ENCODE peak calls at places on chromosomes 7 and 10, in seven cellular contexts. U is GM12865; I is A172; T is pons; H is SK-MEL-5; J is stimulated activated CD4-positive, alpha-beta T cell treated with anti-CD3 and anti-CD28 coated beads, Interleukin-2, amount 100 ng/mL, for 24 hours; X is NCI-H1092 treated with DMSO at 0.1 percent for 48 hours. E is an unnamed sample.

GRCh38 chr10:3671431-3671955 is 113.5 kb downstream of the KLF6 start:
- DNase-seq in H (no peak), X (no peak), I (no peak), U (no peak), T (no peak), J (no peak), E (no peak)

GRCh38 chr7:23373151-23374004 is 74.2 kb downstream of the MALSU1 start:
- DNase-seq in T (no peak), X (peak; percentile 50), I (peak; percentile 76), U (peak; percentile 86), H (no peak), J (peak; percentile 54), E (no peak)

GRCh38 chr10:113958631-113959382 is 84.9 kb upstream of the ADRB1 start:
- DNase-seq in T (no peak), I (peak; percentile 94), H (no peak), X (no peak), J (peak; percentile 28), U (peak; percentile 64), E (peak; percentile 79)

GRCh38 chr7:17371656-17372524 is 73.4 kb downstream of the AHR start:
- DNase-seq in H (peak; percentile 43), X (no peak), J (no peak), U (no peak), T (no peak), I (peak; percentile 99), E (peak; percentile 63)

GRCh38 chr10:132257271-132257670 is 50.5 kb downstream of the STK32C start:
- DNase-seq in H (no peak), J (peak; percentile 55), X (no peak), U (no peak), T (no peak), I (peak; percentile 57), E (peak; percentile 71)

GRCh38 chr7:155574556-155574955 is 28.2 kb upstream of the CNPY1 start:
- DNase-seq in U (no peak), I (no peak), J (no peak), X (no peak), H (no peak), T (no peak), E (no peak)

GRCh38 chr10:62376064-62377025 is 2.2 kb downstream of the ZNF365 start:
- DNase-seq in J (no peak), X (no peak), T (peak; percentile 62), H (no peak), U (no peak), I (no peak), E (no peak)

GRCh38 chr7:101740981-101741725 is 76.3 kb upstream of the CUX1 start:
- DNase-seq in T (no peak), U (peak; percentile 88), J (no peak), I (no peak), H (no peak), X (no peak), E (no peak)

GRCh38 chr7:347644-348479 is 57.9 kb downstream of the FOXL3 start:
- DNase-seq in I (no peak), X (no peak), T (no peak), H (no peak), U (no peak), J (no peak), E (no peak)

GRCh38 chr10:43585981-43586738 is 11.7 kb upstream of the ZNF239 start:
- DNase-seq in H (no peak), I (no peak), X (no peak), T (no peak), J (no peak), U (no peak), E (no peak)

GRCh38 chr10:132804785-132805426 is 19.0 kb upstream of the NKX6-2 start:
- DNase-seq in T (no peak), H (no peak), X (no peak), U (no peak), J (no peak), I (no peak), E (no peak)

GRCh38 chr10:53957401-53957800 is 843.6 kb downstream of the PCDH15 start:
- DNase-seq in H (peak; percentile 54), J (no peak), T (peak; percentile 93), I (no peak), U (no peak), X (no peak), E (no peak)

GRCh38 chr7:104123786-104124185 is 84.0 kb downstream of the ORC5 start:
- DNase-seq in U (no peak), I (peak; percentile 64), J (no peak), T (no peak), X (no peak), H (no peak), E (no peak)

GRCh38 chr7:2982831-2983230 is 60.8 kb downstream of the CARD11 start:
- DNase-seq in U (peak; percentile 28), H (no peak), T (no peak), J (peak; percentile 49), X (no peak), I (no peak), E (no peak)

GRCh38 chr10:71293446-71294090 is 25.5 kb upstream of the SLC29A3 start:
- DNase-seq in H (no peak), J (no peak), T (no peak), X (no peak), I (no peak), U (no peak), E (no peak)

GRCh38 chr7:102978280-102978679 is 65.5 kb downstream of the LRRC17 start:
- DNase-seq in U (no peak), H (no peak), T (no peak), J (no peak), X (no peak), I (peak; percentile 91), E (no peak)